ENCODE peak calls at places on chromosomes 6 and 20, in nine cellular contexts. H, U, P, C, R, X, Q, A and V are unnamed samples.

GRCh38 chr6:89615882-89616281 is 22.7 kb downstream of the LYRM2 start:
- DNase-seq in H (no peak), U (no peak), P (no peak), C (no peak), R (no peak), X (no peak), Q (no peak), A (no peak), V (no peak)

GRCh38 chr6:169795196-169795595 is 43.8 kb downstream of the ERMARD start:
- DNase-seq in H (no peak), U (no peak), P (no peak), C (no peak), R (no peak), X (no peak), Q (no peak), A (no peak), V (no peak)

GRCh38 chr6:164838068-164838615 is 471.3 kb downstream of the C6orf118 start:
- DNase-seq in H (no peak), U (no peak), P (no peak), C (no peak), R (no peak), X (no peak), Q (no peak), A (no peak), V (no peak)

GRCh38 chr20:17956099-17956685 is 12.4 kb downstream of the SNX5 start:
- DNase-seq in H (no peak), U (no peak), P (no peak), C (no peak), R (no peak), X (no peak), Q (no peak), A (no peak), V (no peak)

GRCh38 chr20:26214991-26215390 is 518.3 kb upstream of the ZNF337 start:
- DNase-seq in H (no peak), U (no peak), P (no peak), C (peak), R (no peak), X (no peak), Q (no peak), A (no peak), V (no peak)

GRCh38 chr6:155755452-155755851 is 299.8 kb upstream of the NOX3 start:
- DNase-seq in H (no peak), U (no peak), P (no peak), C (no peak), R (no peak), X (no peak), Q (no peak), A (no peak), V (no peak)

GRCh38 chr6:43856005-43856765 is 86.2 kb downstream of the VEGFA start:
- DNase-seq in H (peak), U (no peak), P (peak), C (no peak), R (peak), X (no peak), Q (peak), A (peak), V (no peak)

GRCh38 chr20:49230575-49231211 is 11.5 kb downstream of the DDX27 start:
- DNase-seq in H (peak), U (no peak), P (no peak), C (no peak), R (no peak), X (no peak), Q (peak), A (no peak), V (no peak)

GRCh38 chr6:13526718-13527668 is 39.6 kb upstream of the GFOD1 start:
- DNase-seq in H (peak), U (peak), P (peak), C (no peak), R (peak), X (no peak), Q (peak), A (no peak), V (no peak)

GRCh38 chr6:31763617-31763940 is 1.1 kb downstream of the SAPCD1 start:
- DNase-seq in H (peak), U (peak), P (peak), C (peak), R (no peak), X (no peak), Q (peak), A (no peak), V (no peak)